ENCODE peak calls at places on chromosomes 13 and 19, in six cellular contexts. C is stromal cell of bone marrow; M is pancreas; K is CD8-positive, alpha-beta T cell; L is osteocyte; X is progenitor cell of endocrine pancreas. V is an unnamed sample.

GRCh38 chr13:21670883-21671792 is at the start of gene FGF9:
- DNase-seq in L (no peak), K (peak), C (no peak), M (peak), X (peak), V (peak)

GRCh38 chr13:42567772-42568428 is 6.1 kb upstream of the TNFSF11 start:
- DNase-seq in K (no peak), X (no peak), L (no peak), M (no peak), C (no peak), V (no peak)

GRCh38 chr13:112741835-112742570 is 52.2 kb downstream of the ATP11A start:
- DNase-seq in L (no peak), X (no peak), M (no peak), K (no peak), C (no peak), V (no peak)

GRCh38 chr13:75703768-75704167 is 67.6 kb downstream of the LMO7 start:
- DNase-seq in L (no peak), K (no peak), M (no peak), X (no peak), C (no peak), V (no peak)

GRCh38 chr13:35887028-35887666 is 244.0 kb downstream of the DCLK1 start:
- DNase-seq in C (no peak), M (no peak), X (no peak), K (no peak), L (no peak), V (no peak)

GRCh38 chr19:30236006-30236405 is 136.2 kb upstream of the ZNF536 start:
- DNase-seq in L (no peak), K (no peak), C (no peak), X (no peak), M (no peak), V (peak)

GRCh38 chr19:10533656-10534386 is 9.9 kb upstream of the ATG4D start:
- DNase-seq in L (no peak), M (no peak), X (no peak), K (no peak), C (peak), V (no peak)

GRCh38 chr19:16197188-16197621 is 506 bp upstream of the AP1M1 start:
- DNase-seq in C (peak), L (no peak), X (no peak), K (no peak), M (no peak), V (no peak)

GRCh38 chr19:10110076-10110971 is 1.2 kb upstream of the P2RY11 start:
- DNase-seq in X (no peak), M (no peak), K (no peak), L (no peak), C (no peak), V (no peak)

GRCh38 chr19:7820588-7820987 is 9.4 kb upstream of the EVI5L start:
- DNase-seq in L (no peak), M (no peak), X (no peak), K (no peak), C (no peak), V (no peak)

GRCh38 chr13:28575200-28575599 is 80.3 kb upstream of the FLT1 start:
- DNase-seq in M (no peak), C (no peak), K (no peak), L (no peak), X (no peak), V (no peak)

GRCh38 chr13:95918860-95919259 is 134.3 kb downstream of the UGGT2 start:
- DNase-seq in M (no peak), K (no peak), C (no peak), L (no peak), X (no peak), V (no peak)

GRCh38 chr13:91242652-91243051 is 104.8 kb upstream of the MIR17HG start:
- DNase-seq in L (no peak), M (no peak), X (no peak), C (no peak), K (no peak), V (no peak)

GRCh38 chr13:91078093-91078679 is 269.3 kb upstream of the MIR17HG start:
- DNase-seq in X (no peak), M (no peak), C (no peak), K (no peak), L (no peak), V (no peak)

GRCh38 chr13:58452123-58452623 is 820.6 kb downstream of the PCDH17 start:
- DNase-seq in X (no peak), K (no peak), L (no peak), M (no peak), C (no peak), V (no peak)

GRCh38 chr13:114013952-114014629 is 40.2 kb upstream of the C13orf46 start:
- DNase-seq in K (no peak), L (no peak), C (no peak), M (no peak), X (no peak), V (no peak)

GRCh38 chr19:41734585-41734984 is 20.7 kb upstream of the CEACAM6 start:
- DNase-seq in L (no peak), C (no peak), X (no peak), K (no peak), M (no peak), V (no peak)

GRCh38 chr13:43360196-43360595 is 336.8 kb downstream of the DNAJC15 start:
- DNase-seq in C (no peak), L (no peak), M (no peak), X (no peak), K (no peak), V (no peak)

GRCh38 chr13:102707465-102707864 is 12.6 kb upstream of the METTL21C start:
- DNase-seq in K (no peak), M (no peak), L (no peak), X (no peak), C (peak), V (no peak)

GRCh38 chr13:101417043-101417406 is 717 bp upstream of the NALCN start:
- DNase-seq in X (no peak), K (no peak), M (no peak), L (no peak), C (no peak), V (peak)

GRCh38 chr19:10020851-10021250 is 7.6 kb downstream of the RDH8 start:
- DNase-seq in X (no peak), L (no peak), C (no peak), M (no peak), K (no peak), V (no peak)

GRCh38 chr19:954672-955494 is 29.0 kb downstream of the ARID3A start:
- DNase-seq in C (no peak), K (no peak), X (no peak), M (no peak), L (no peak), V (peak)

GRCh38 chr19:1101337-1101698 is 2.5 kb upstream of the GPX4 start:
- DNase-seq in K (no peak), X (no peak), L (no peak), M (no peak), C (no peak), V (no peak)

GRCh38 chr19:16376649-16377048 is 52.0 kb downstream of the KLF2 start:
- DNase-seq in L (no peak), K (peak), C (no peak), M (peak), X (no peak), V (no peak)

GRCh38 chr13:44298314-44298713 is 75.3 kb upstream of the SERP2 start:
- DNase-seq in L (no peak), C (no peak), M (no peak), X (no peak), K (no peak), V (no peak)